ENCODE peak calls at places on chromosomes 3 and 15, in nine cellular contexts. M, T, H, I, Z, Q, E, B and R are unnamed samples.
A peak's percentile ranks its signal among the peaks of the same experiment; 100 is the strongest.

GRCh38 chr3:30551266-30551665 is 55.1 kb upstream of the TGFBR2 start:
- DNase-seq in Z (no peak), B (no peak), E (no peak), I (no peak), H (no peak), T (no peak), Q (no peak), M (no peak), R (no peak)

GRCh38 chr15:92882697-92883642 is 17.2 kb upstream of the CHD2 start:
- DNase-seq in B (no peak), M (peak; percentile 83), H (no peak), I (peak; percentile 17), Q (peak; percentile 48), T (peak; percentile 39), Z (no peak), E (peak; percentile 49), R (peak; percentile 45)

GRCh38 chr15:69462030-69462492 is 9.4 kb downstream of the RPLP1 start:
- DNase-seq in M (no peak), H (no peak), Q (peak; percentile 54), Z (no peak), E (no peak), B (no peak), T (peak; percentile 62), I (no peak), R (no peak)

GRCh38 chr3:36697397-36698001 is 66.9 kb downstream of the DCLK3 start:
- DNase-seq in Z (peak; percentile 39), T (no peak), H (peak; percentile 13), E (no peak), M (no peak), I (no peak), Q (no peak), B (no peak), R (no peak)

GRCh38 chr15:86347245-86347644 is 267.6 kb downstream of the AGBL1 start:
- DNase-seq in Z (no peak), Q (no peak), H (no peak), I (no peak), M (no peak), B (no peak), E (no peak), T (no peak), R (no peak)

GRCh38 chr3:195570344-195570743 is 13.4 kb downstream of the APOD start:
- DNase-seq in Z (no peak), I (no peak), B (no peak), M (no peak), T (no peak), Q (no peak), E (no peak), H (no peak), R (no peak)

GRCh38 chr3:23004971-23005370 is 198.2 kb upstream of the UBE2E2 start:
- DNase-seq in H (peak; percentile 61), T (no peak), Z (peak; percentile 72), M (no peak), Q (no peak), E (peak; percentile 85), I (no peak), B (peak; percentile 40), R (no peak)

GRCh38 chr15:62560943-62561571 is 396.0 kb upstream of the C2CD4B start:
- DNase-seq in Z (no peak), I (no peak), M (peak; percentile 45), B (no peak), E (no peak), T (peak; percentile 53), H (no peak), Q (peak; percentile 58), R (no peak)

GRCh38 chr3:176879710-176880109 is 317.6 kb downstream of the TBL1XR1 start:
- DNase-seq in M (no peak), I (no peak), Z (no peak), H (no peak), Q (no peak), T (no peak), E (no peak), B (no peak), R (no peak)

GRCh38 chr3:167151671-167152070 is 228.4 kb downstream of the ZBBX start:
- DNase-seq in Z (no peak), I (no peak), H (no peak), B (no peak), M (no peak), E (no peak), T (no peak), Q (no peak), R (no peak)

GRCh38 chr15:58952751-58953150 is 19.3 kb upstream of the SLTM start:
- DNase-seq in M (no peak), E (peak; percentile 19), I (no peak), B (no peak), H (no peak), T (no peak), Q (no peak), Z (peak; percentile 45), R (no peak)

GRCh38 chr15:32124726-32125125 is 94.4 kb downstream of the CHRNA7 start:
- DNase-seq in Q (no peak), E (no peak), M (no peak), H (no peak), I (no peak), B (no peak), T (no peak), Z (no peak), R (no peak)

GRCh38 chr3:9623148-9623547 is 26.2 kb upstream of the MTMR14 start:
- DNase-seq in Q (no peak), I (no peak), M (no peak), E (no peak), Z (peak; percentile 11), T (no peak), H (no peak), B (peak; percentile 16), R (no peak)

GRCh38 chr15:27183182-27183581 is 212.2 kb downstream of the GABRG3 start:
- DNase-seq in M (no peak), Q (no peak), B (no peak), I (no peak), Z (no peak), T (no peak), E (peak; percentile 16), H (no peak), R (no peak)

GRCh38 chr3:53169045-53169831 is 8.2 kb downstream of the PRKCD start:
- DNase-seq in H (no peak), T (no peak), M (no peak), B (no peak), Q (no peak), I (no peak), Z (peak; percentile 36), E (no peak), R (no peak)

GRCh38 chr3:14459384-14459783 is 57.0 kb downstream of the SLC6A6 start:
- DNase-seq in E (no peak), B (no peak), Q (no peak), Z (no peak), T (no peak), M (no peak), I (no peak), H (no peak), R (no peak)

GRCh38 chr3:184491867-184492615 is 69.5 kb upstream of the EPHB3 start:
- DNase-seq in T (peak; percentile 64), M (no peak), Z (no peak), I (peak; percentile 12), Q (peak; percentile 60), E (no peak), B (no peak), H (no peak), R (no peak)

GRCh38 chr3:8553405-8553804 is 51.8 kb downstream of the LMCD1 start:
- DNase-seq in E (no peak), Q (no peak), T (peak; percentile 46), I (no peak), Z (no peak), M (no peak), H (no peak), B (no peak), R (no peak)

GRCh38 chr3:61922118-61922517 is 360.7 kb downstream of the PTPRG start:
- DNase-seq in M (no peak), E (no peak), T (no peak), H (no peak), I (no peak), Z (peak; percentile 32), B (no peak), Q (no peak), R (no peak)

GRCh38 chr3:160809453-160809852 is 53.4 kb downstream of the PPM1L start:
- DNase-seq in B (no peak), E (no peak), I (no peak), Q (no peak), Z (no peak), M (no peak), H (no peak), T (no peak), R (no peak)

GRCh38 chr15:74410502-74410901 is 23.3 kb downstream of the SEMA7A start:
- DNase-seq in H (no peak), M (no peak), B (no peak), I (no peak), Z (no peak), E (no peak), T (no peak), Q (no peak), R (no peak)

GRCh38 chr15:31453558-31454318 is 127.1 kb downstream of the KLF13 start:
- DNase-seq in H (no peak), T (no peak), Z (no peak), I (no peak), B (no peak), Q (no peak), M (no peak), E (no peak), R (no peak)

GRCh38 chr3:124318650-124319049 is 326.7 kb upstream of the ROPN1 start:
- DNase-seq in T (no peak), E (no peak), Q (no peak), I (no peak), B (no peak), H (no peak), M (no peak), Z (no peak), R (no peak)

GRCh38 chr3:14550651-14551611 is 10.8 kb upstream of the GRIP2 start:
- DNase-seq in T (peak; percentile 24), H (no peak), B (no peak), Z (peak; percentile 18), Q (no peak), I (no peak), M (no peak), E (peak; percentile 32), R (no peak)

GRCh38 chr3:9183811-9184463 is 65.5 kb downstream of the SRGAP3 start:
- DNase-seq in B (no peak), E (peak; percentile 69), H (no peak), Q (no peak), I (no peak), Z (no peak), M (no peak), T (no peak), R (no peak)

GRCh38 chr3:24145481-24145880 is 200.4 kb downstream of the NR1D2 start:
- DNase-seq in B (peak; percentile 29), Q (no peak), M (no peak), E (no peak), Z (peak; percentile 60), H (no peak), I (no peak), T (no peak), R (no peak)

GRCh38 chr3:96970211-96970610 is 155.8 kb downstream of the EPHA6 start:
- DNase-seq in M (no peak), H (no peak), I (no peak), B (no peak), Z (no peak), Q (no peak), T (no peak), E (no peak), R (no peak)

GRCh38 chr15:25391971-25392733 is 46.7 kb downstream of the UBE3A start:
- DNase-seq in M (no peak), I (no peak), E (peak; percentile 26), T (no peak), Z (peak; percentile 91), Q (no peak), B (peak; percentile 20), H (no peak), R (no peak)

GRCh38 chr3:172530566-172530965 is 7.3 kb upstream of the TNFSF10 start:
- DNase-seq in Z (no peak), T (no peak), H (no peak), I (no peak), Q (no peak), B (no peak), E (no peak), M (no peak), R (no peak)

GRCh38 chr3:120352017-120352416 is 2.9 kb upstream of the LRRC58 start:
- DNase-seq in E (no peak), Q (no peak), H (no peak), I (no peak), M (no peak), B (no peak), Z (no peak), T (no peak), R (no peak)